ENCODE peak calls at places on chromosomes 6 and 20, in six cellular contexts. K, U, A, T, R and I are unnamed samples. For H3K4me1, the result is how much of the 10 kb centered on the place peaks cover.

GRCh38 chr6:11177271-11177670 is 55.2 kb downstream of the NEDD9 start:
- DNase-seq in K (no peak), A (no peak), U (no peak), T (no peak), R (no peak), I (no peak)

GRCh38 chr6:333379-334002 is 41.2 kb downstream of the DUSP22 start:
- DNase-seq in R (no peak), T (no peak), U (no peak), K (no peak), A (no peak), I (no peak)

GRCh38 chr20:48623906-48624265 is 203.9 kb downstream of the PREX1 start:
- DNase-seq in T (no peak), K (no peak), A (no peak), U (no peak), R (no peak), I (no peak)

GRCh38 chr6:12136905-12137304 is 124.8 kb downstream of the HIVEP1 start:
- DNase-seq in A (peak), U (no peak), K (no peak), T (no peak), R (no peak), I (no peak)

GRCh38 chr6:118710616-118711015 is 59.2 kb upstream of the CEP85L start:
- DNase-seq in A (no peak), T (no peak), K (no peak), U (no peak), R (no peak), I (no peak)

GRCh38 chr6:116564921-116565872 is 6.1 kb upstream of the RWDD1 start:
- DNase-seq in U (no peak), K (no peak), A (peak), T (no peak), R (peak), I (no peak)

GRCh38 chr6:18154507-18155272 is at the start of gene TPMT:
- DNase-seq in R (peak), A (no peak), U (no peak), K (peak), T (peak), I (peak)

GRCh38 chr6:26006086-26006939 is 43.7 kb downstream of the TRIM38 start:
- DNase-seq in A (no peak), R (no peak), K (no peak), T (no peak), U (no peak), I (no peak)

GRCh38 chr6:141540207-141540606 is 592.5 kb upstream of the GJE1 start:
- DNase-seq in T (no peak), U (no peak), R (no peak), A (no peak), K (no peak), I (no peak)

GRCh38 chr20:63711085-63711645 is 3.3 kb downstream of the ZGPAT start:
- DNase-seq in A (no peak), U (no peak), K (no peak), T (no peak), R (no peak), I (no peak)

GRCh38 chr20:2838847-2839671 is 1.4 kb downstream of the PCED1A start:
- DNase-seq in K (no peak), A (no peak), R (no peak), T (no peak), U (no peak), I (no peak)

GRCh38 chr6:31582230-31582601 is at the start of gene LTB:
- DNase-seq in A (no peak), U (no peak), R (no peak), T (no peak), K (no peak), I (no peak)

GRCh38 chr20:15196580-15197255 is 859.3 kb upstream of the FLRT3 start:
- DNase-seq in T (no peak), A (no peak), K (no peak), R (no peak), U (no peak), I (no peak)

GRCh38 chr6:139028242-139028657 is 295 bp upstream of the ABRACL start:
- DNase-seq in A (no peak), U (no peak), T (peak), R (no peak), K (no peak), I (no peak)

GRCh38 chr6:80234411-80234810 is 127.9 kb downstream of the BCKDHB start:
- DNase-seq in T (no peak), R (no peak), K (no peak), A (no peak), U (no peak), I (no peak)

GRCh38 chr20:40016884-40017283 is 672.2 kb downstream of the MAFB start:
- DNase-seq in K (no peak), U (no peak), R (no peak), A (no peak), T (no peak), I (no peak)

GRCh38 chr6:35213161-35213823 is 464 bp upstream of the SCUBE3 start:
- DNase-seq in A (no peak), R (peak), U (no peak), K (no peak), T (peak), I (no peak)

GRCh38 chr6:155185544-155185943 is 78.3 kb upstream of the CLDN20 start:
- DNase-seq in U (no peak), A (peak), T (peak), R (peak), K (no peak), I (no peak)
- H3K27ac ChIP-seq in U (no peak), A (peak), T (no peak), R (peak), K (no peak), I (peak)

GRCh38 chr6:32840604-32841246 is 2.2 kb upstream of the TAP2 start:
- DNase-seq in T (no peak), R (no peak), K (peak), A (no peak), U (no peak), I (no peak)
- H3K4me1 ChIP-seq in T (under half), R (under half), K (half or more), A (under half), U (under half), I (under half)

DNA sequence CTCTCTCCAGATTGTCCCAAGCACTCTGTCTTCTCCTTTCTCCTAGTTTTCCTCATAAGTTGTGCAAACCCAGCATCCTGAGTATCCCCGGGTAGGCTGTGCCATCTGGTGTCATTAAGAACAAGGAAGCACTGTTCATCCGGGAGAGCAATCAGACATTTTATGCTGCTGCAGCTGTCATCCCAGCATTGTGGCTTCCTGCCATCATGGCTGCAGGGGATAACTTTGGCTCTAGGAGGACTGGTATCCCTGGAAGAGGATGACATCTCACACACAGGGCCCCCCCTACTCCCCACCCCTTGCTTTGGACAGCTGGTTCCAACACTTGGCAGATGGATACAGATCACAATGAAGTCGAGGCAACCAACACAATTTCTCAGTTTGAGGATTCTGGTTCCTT is 1195.1 kb upstream of the MAP3K7 start:
- DNase-seq in K (no peak), A (no peak), U (no peak), R (no peak), T (no peak), I (no peak)
- TF ChIP-seq CTCF in K (no peak), A (no peak), U (no peak), R (no peak), T (no peak), I (no peak)

DNA sequence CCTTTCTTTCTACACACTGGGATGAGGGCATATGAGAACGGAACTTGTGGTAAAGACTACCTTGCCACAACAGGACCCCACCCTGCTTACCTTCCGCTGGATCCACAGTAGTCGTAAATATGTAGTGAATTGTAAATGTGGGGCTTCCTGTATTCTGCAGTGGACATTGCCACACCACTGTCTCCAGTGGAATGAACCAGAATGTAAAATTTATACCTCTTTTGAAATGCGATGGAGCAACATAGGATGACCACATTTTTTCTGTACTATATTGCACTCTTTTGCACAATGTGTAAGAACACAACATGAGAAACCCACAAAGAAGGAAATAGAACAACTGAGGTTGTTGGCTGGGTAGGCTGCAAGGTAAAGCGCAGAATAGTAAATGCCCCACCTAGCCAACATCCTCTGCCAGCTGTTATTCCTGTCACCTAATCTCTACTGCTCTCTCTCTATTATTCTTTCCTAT is 16.1 kb upstream of the RIPOR2 start:
- DNase-seq in R (no peak), K (no peak), U (no peak), T (no peak), A (no peak), I (no peak)
- H3K27ac ChIP-seq in R (no peak), K (no peak), U (no peak), T (no peak), A (no peak), I (no peak)

GRCh38 chr20:62360854-62361798 is 6.0 kb downstream of the LAMA5 start:
- DNase-seq in K (no peak), T (no peak), R (peak), U (no peak), A (no peak), I (no peak)
- H3K4me1 ChIP-seq in K (half or more), T (half or more), R (half or more), U (half or more), A (half or more), I (half or more)

GRCh38 chr6:142927274-142927586 is 17.7 kb downstream of the HIVEP2 start:
- DNase-seq in K (no peak), U (no peak), A (peak), T (no peak), R (no peak), I (no peak)

GRCh38 chr6:142926494-142927273 is 18.3 kb downstream of the HIVEP2 start:
- DNase-seq in U (no peak), K (peak), R (peak), T (peak), A (peak), I (no peak)

GRCh38 chr6:142927904-142928303 is 17.1 kb downstream of the HIVEP2 start:
- DNase-seq in R (no peak), U (no peak), K (no peak), T (no peak), A (no peak), I (no peak)

GRCh38 chr6:142926177-142926493 is 18.8 kb downstream of the HIVEP2 start:
- DNase-seq in T (no peak), A (no peak), R (no peak), K (no peak), U (no peak), I (no peak)

GRCh38 chr6:142925575-142926110 is 19.3 kb downstream of the HIVEP2 start:
- DNase-seq in A (peak), U (no peak), T (no peak), R (no peak), K (no peak), I (no peak)
- TF ChIP-seq CTCF in A (no peak), U (no peak), T (no peak), R (no peak), K (no peak), I (no peak)

GRCh38 chr20:37071481-37071911 is 24.3 kb downstream of the RBL1 start:
- DNase-seq in R (no peak), U (no peak), K (no peak), T (no peak), A (peak), I (no peak)

GRCh38 chr20:37066168-37066567 is 29.6 kb downstream of the RBL1 start:
- DNase-seq in A (no peak), U (no peak), K (no peak), T (no peak), R (no peak), I (no peak)
- H3K27ac ChIP-seq in A (no peak), U (no peak), K (no peak), T (no peak), R (no peak), I (no peak)

DNA sequence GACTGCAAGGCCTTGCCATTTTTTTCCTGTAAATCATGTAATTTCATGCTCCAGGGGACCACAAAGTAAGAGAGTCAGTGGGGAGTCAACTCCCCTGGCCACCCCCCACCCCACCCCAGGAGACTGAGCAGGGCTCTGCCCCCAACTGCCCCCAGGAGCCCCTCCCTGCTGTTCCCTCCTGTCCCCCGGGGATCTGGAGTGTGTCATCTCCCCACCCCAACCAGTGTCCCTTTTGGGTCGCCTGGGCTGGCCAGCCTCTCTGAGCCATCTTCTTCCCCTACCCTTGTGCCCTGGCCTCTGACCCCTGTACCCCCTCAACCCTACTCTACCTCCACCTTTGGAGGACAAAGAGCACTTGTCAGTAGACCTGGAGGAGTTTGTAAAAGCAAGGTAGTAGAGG is 29.4 kb downstream of the FOXP4 start:
- DNase-seq in T (no peak), U (no peak), A (no peak), K (no peak), R (no peak), I (no peak)
- H3K4me1 ChIP-seq in T (half or more), U (under half), A (under half), K (under half), R (half or more), I (under half)

DNA sequence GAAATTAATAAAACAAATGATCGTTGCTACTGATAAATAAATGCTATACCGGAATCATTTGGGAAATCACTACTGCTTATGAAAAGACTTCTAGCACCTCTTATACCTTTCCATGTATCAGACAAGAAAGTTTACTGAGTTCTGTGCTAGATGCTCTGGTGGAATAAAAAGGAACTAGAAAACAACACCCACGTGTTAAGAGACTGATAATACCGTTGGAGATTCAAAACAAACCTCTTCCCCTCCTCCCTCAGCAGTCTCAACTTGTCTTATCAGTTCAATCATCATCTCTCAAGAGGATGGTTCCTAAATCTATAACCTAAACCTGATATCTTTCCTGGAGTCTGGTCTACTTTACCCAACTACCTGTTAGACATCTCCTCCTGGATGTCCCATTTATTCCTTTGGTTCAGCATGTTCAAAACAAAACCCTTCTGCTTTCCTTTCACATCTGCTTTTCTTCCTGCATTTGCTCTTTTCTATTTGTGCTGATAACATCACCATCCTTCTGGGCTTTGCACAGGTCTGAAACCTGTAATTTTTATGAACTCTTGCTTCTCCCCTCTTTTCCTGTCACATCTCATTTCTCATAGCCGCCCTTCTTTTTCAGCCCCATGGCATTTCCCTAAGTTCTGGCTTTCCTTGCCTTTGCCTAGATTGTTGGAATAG is 122.2 kb downstream of the COL19A1 start:
- DNase-seq in K (no peak), R (no peak), U (no peak), A (no peak), T (no peak), I (no peak)
- TF ChIP-seq CTCF in K (no peak), R (no peak), U (no peak), A (no peak), T (no peak), I (no peak)